ENCODE peak calls at places on chromosomes 4 and X, in eight cellular contexts. D is PC-3, C is lung, Z is fibroblast of lung, I is prostate gland, U is A549, B is uterus, A is aorta. Q is an unnamed sample. For H3K4me1, the result is how much of the 10 kb centered on the place peaks cover.

GRCh38 chr4:37938208-37938607 is 22.0 kb upstream of the PTTG2 start:
- DNase-seq in I (no peak), B (no peak), U (no peak), A (no peak), Z (no peak), C (no peak), D (no peak), Q (no peak)

GRCh38 chr4:113772319-113772718 is 10.8 kb upstream of the CAMK2D start:
- DNase-seq in C (no peak), D (no peak), B (no peak), Z (no peak), A (no peak), U (no peak), I (no peak), Q (no peak)

GRCh38 chrX:72402614-72403013 is 96.9 kb upstream of the CITED1 start:
- DNase-seq in B (no peak), A (no peak), D (no peak), Z (no peak), U (no peak), I (no peak), C (no peak), Q (no peak)

GRCh38 chr4:24583451-24584174 is 741 bp downstream of the DHX15 start:
- DNase-seq in B (peak), A (peak), I (peak), U (peak), Z (peak), C (peak), D (peak), Q (peak)

GRCh38 chr4:104262678-104263077 is 232.0 kb downstream of the CXXC4 start:
- DNase-seq in C (no peak), U (no peak), I (no peak), Z (no peak), B (no peak), D (no peak), A (no peak), Q (no peak)

GRCh38 chrX:44012484-44013096 is 39.4 kb upstream of the NDP start:
- DNase-seq in D (peak), C (peak), I (no peak), Z (peak), B (no peak), A (no peak), U (peak), Q (peak)

GRCh38 chrX:16733013-16733412 is 13.6 kb downstream of the SYAP1 start:
- DNase-seq in I (no peak), B (no peak), C (no peak), A (no peak), Z (no peak), D (no peak), U (no peak), Q (no peak)

GRCh38 chr4:10095296-10095991 is 21.2 kb downstream of the WDR1 start:
- DNase-seq in U (no peak), Z (no peak), D (peak), I (no peak), A (no peak), C (no peak), B (no peak), Q (peak)

GRCh38 chr4:41748788-41749445 is 392 bp upstream of the PHOX2B start:
- DNase-seq in C (no peak), Z (no peak), U (no peak), B (no peak), D (no peak), I (no peak), A (no peak), Q (no peak)

GRCh38 chr4:102430511-102430910 is 70.6 kb upstream of the NFKB1 start:
- DNase-seq in D (peak), C (no peak), U (no peak), B (no peak), I (no peak), Z (peak), A (no peak), Q (no peak)

GRCh38 chr4:22190855-22191254 is 242.3 kb upstream of the KCNIP4 start:
- DNase-seq in C (no peak), B (no peak), A (no peak), I (no peak), D (peak), U (no peak), Z (peak), Q (no peak)

GRCh38 chrX:56800801-56801200 is 71.8 kb downstream of the NBDY start:
- DNase-seq in I (no peak), U (no peak), Z (no peak), A (no peak), D (no peak), B (no peak), C (no peak), Q (no peak)

GRCh38 chr4:101418055-101418454 is 70.7 kb upstream of the PPP3CA start:
- DNase-seq in B (no peak), D (no peak), Z (no peak), A (no peak), U (no peak), C (no peak), I (no peak), Q (no peak)

GRCh38 chr4:106329027-106329618 is 12.8 kb downstream of the AIMP1 start:
- DNase-seq in Z (peak), U (peak), D (peak), A (no peak), I (no peak), C (no peak), B (no peak), Q (no peak)

GRCh38 chrX:108735680-108736508 is 469 bp downstream of the IRS4 start:
- DNase-seq in B (no peak), I (no peak), C (no peak), U (no peak), D (no peak), Z (peak), A (peak), Q (no peak)

GRCh38 chr4:77418333-77418732 is 187.3 kb upstream of the CXCL13 start:
- DNase-seq in Z (no peak), C (no peak), I (no peak), B (no peak), U (no peak), A (no peak), D (peak), Q (no peak)

GRCh38 chr4:8093587-8094274 is 64.9 kb downstream of the ABLIM2 start:
- DNase-seq in I (no peak), A (no peak), C (no peak), B (no peak), Z (no peak), U (no peak), D (no peak), Q (no peak)

GRCh38 chr4:103994059-103994458 is 274.3 kb upstream of the TACR3 start:
- DNase-seq in A (no peak), Z (peak), D (peak), U (no peak), I (no peak), C (no peak), B (no peak), Q (no peak)

GRCh38 chr4:122500852-122501501 is 44.5 kb upstream of the IL2 start:
- DNase-seq in C (no peak), D (no peak), U (no peak), A (no peak), B (no peak), I (no peak), Z (peak), Q (no peak)

GRCh38 chr4:64479338-64479737 is 70.1 kb upstream of the TECRL start:
- DNase-seq in C (no peak), B (no peak), I (no peak), U (no peak), Z (no peak), A (no peak), D (no peak), Q (no peak)

GRCh38 chr4:92047209-92047877 is 256.4 kb upstream of the GRID2 start:
- DNase-seq in C (no peak), A (no peak), D (peak), B (no peak), Z (peak), U (no peak), I (no peak), Q (no peak)

GRCh38 chr4:154009191-154009590 is 220.3 kb upstream of the SFRP2 start:
- DNase-seq in Z (no peak), U (no peak), A (no peak), C (no peak), I (no peak), D (no peak), B (no peak), Q (no peak)

GRCh38 chrX:109840585-109840984 is 107.5 kb upstream of the ACSL4 start:
- DNase-seq in C (peak), B (peak), U (peak), Z (peak), I (no peak), D (peak), A (no peak), Q (peak)

GRCh38 chr4:40608628-40609027 is 21.0 kb downstream of the RBM47 start:
- DNase-seq in D (no peak), I (no peak), C (no peak), B (no peak), A (no peak), Z (no peak), U (no peak), Q (no peak)

GRCh38 chrX:68307767-68308166 is 125.5 kb downstream of the OPHN1 start:
- DNase-seq in A (no peak), B (no peak), D (peak), C (no peak), Z (peak), I (peak), U (no peak), Q (peak)

GRCh38 chr4:117777721-117778120 is 256.6 kb upstream of the NDST3 start:
- DNase-seq in I (no peak), D (peak), A (no peak), B (no peak), C (no peak), U (no peak), Z (peak), Q (peak)

GRCh38 chrX:111244238-111244750 is 26.0 kb downstream of the CAPN6 start:
- DNase-seq in C (no peak), U (peak), I (no peak), A (no peak), Z (peak), D (peak), B (no peak), Q (no peak)

GRCh38 chr4:87559090-87559837 is 30.1 kb upstream of the SPARCL1 start:
- DNase-seq in Z (no peak), I (no peak), A (no peak), U (no peak), B (no peak), C (peak), D (peak), Q (no peak)

GRCh38 chr4:110195561-110196205 is 2.7 kb downstream of the ELOVL6 start:
- DNase-seq in C (no peak), A (no peak), B (no peak), U (peak), Z (peak), I (no peak), D (no peak), Q (no peak)

GRCh38 chr4:32342054-32342453 is 1621.9 kb downstream of the PCDH7 start:
- DNase-seq in D (no peak), B (no peak), C (no peak), I (no peak), A (no peak), U (no peak), Z (no peak), Q (no peak)

GRCh38 chr4:26803462-26803861 is 57.2 kb upstream of the STIM2 start:
- DNase-seq in I (peak), Z (no peak), C (no peak), B (no peak), U (no peak), D (no peak), A (no peak), Q (no peak)

GRCh38 chr4:15696866-15697265 is 6.0 kb upstream of the BST1 start:
- DNase-seq in I (no peak), Z (no peak), C (no peak), U (no peak), B (no peak), A (no peak), D (no peak), Q (no peak)

GRCh38 chrX:38212246-38212645 is 8.4 kb downstream of the SRPX start:
- DNase-seq in A (no peak), B (no peak), U (no peak), D (no peak), Z (no peak), I (no peak), C (no peak), Q (no peak)

GRCh38 chrX:15653961-15654360 is 10.6 kb downstream of the CLTRN start:
- DNase-seq in I (no peak), U (no peak), C (no peak), A (no peak), D (no peak), Z (no peak), B (no peak), Q (no peak)

GRCh38 chr4:109945056-109945455 is 32.4 kb downstream of the EGF start:
- DNase-seq in A (no peak), Z (no peak), I (no peak), C (no peak), D (peak), B (no peak), U (peak), Q (no peak)

DNA sequence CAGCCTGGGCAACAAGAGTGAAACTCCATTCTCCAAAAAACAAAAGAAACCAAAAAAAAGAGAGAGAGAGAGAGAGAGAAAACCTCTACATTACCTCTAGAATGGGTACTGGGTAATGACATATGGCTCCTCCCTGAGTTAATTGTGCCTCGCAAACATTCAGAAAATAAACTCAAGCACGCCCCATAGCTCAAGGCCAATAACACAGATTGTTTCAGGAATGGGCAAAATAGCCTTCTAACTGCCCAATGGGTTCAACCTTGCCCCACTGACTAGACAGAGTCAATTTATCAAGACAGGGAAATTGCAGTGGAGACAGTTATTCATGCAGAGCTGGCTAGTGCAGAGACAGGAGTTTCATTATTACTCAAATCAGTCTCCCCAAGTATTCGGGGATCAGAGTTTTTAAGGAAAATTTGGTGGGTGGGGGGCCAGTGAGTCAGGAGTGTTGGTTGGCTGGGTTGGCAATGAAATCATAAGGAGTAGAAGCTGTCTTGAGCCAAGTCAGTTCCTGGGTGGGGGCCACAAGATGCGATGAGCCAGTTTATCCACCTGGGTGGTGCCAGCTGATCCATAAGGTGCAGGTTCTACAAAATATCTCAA is 25.1 kb downstream of the NIPAL1 start:
- DNase-seq in I (no peak), D (no peak), A (no peak), Z (no peak), C (no peak), B (no peak), U (no peak), Q (no peak)
- H3K4me1 ChIP-seq in I (under half), D (under half), A (under half), Z (under half), C (under half), B (under half), U (under half), Q (under half)

GRCh38 chr4:829761-830655 is 4.1 kb upstream of the CPLX1 start:
- DNase-seq in U (no peak), Z (no peak), C (no peak), D (no peak), A (peak), I (no peak), B (no peak), Q (no peak)
- H3K4me1 ChIP-seq in U (under half), Z (under half), C (under half), D (under half), A (under half), I (under half), B (under half), Q (under half)

GRCh38 chrX:107712231-107713204 is 63.1 kb downstream of the TSC22D3 start:
- DNase-seq in U (no peak), B (no peak), A (no peak), D (no peak), I (no peak), C (no peak), Z (peak), Q (no peak)
- H3K4me1 ChIP-seq in U (under half), B (under half), A (under half), D (under half), I (under half), C (under half), Z (under half), Q (under half)

GRCh38 chr4:2935762-2936743 is 27.2 kb downstream of the NOP14 start:
- DNase-seq in I (no peak), D (peak), U (no peak), C (no peak), B (peak), Z (no peak), A (peak), Q (peak)

GRCh38 chr4:2937146-2937857 is 25.9 kb downstream of the NOP14 start:
- DNase-seq in A (peak), C (peak), B (peak), U (no peak), I (peak), Z (no peak), D (peak), Q (peak)

GRCh38 chr4:2934813-2935761 is 28.1 kb downstream of the NOP14 start:
- DNase-seq in D (peak), U (peak), I (peak), A (peak), B (peak), C (peak), Z (peak), Q (peak)

GRCh38 chr4:2937986-2938385 is 25.2 kb downstream of the NOP14 start:
- DNase-seq in Z (no peak), D (no peak), A (peak), B (peak), U (no peak), C (peak), I (no peak), Q (no peak)

GRCh38 chr4:2936773-2937145 is 26.4 kb downstream of the NOP14 start:
- DNase-seq in B (peak), U (no peak), D (peak), I (no peak), C (no peak), A (peak), Z (peak), Q (peak)
- H3K4me1 ChIP-seq in B (under half), U (under half), D (under half), I (under half), C (under half), A (under half), Z (under half), Q (under half)

DNA sequence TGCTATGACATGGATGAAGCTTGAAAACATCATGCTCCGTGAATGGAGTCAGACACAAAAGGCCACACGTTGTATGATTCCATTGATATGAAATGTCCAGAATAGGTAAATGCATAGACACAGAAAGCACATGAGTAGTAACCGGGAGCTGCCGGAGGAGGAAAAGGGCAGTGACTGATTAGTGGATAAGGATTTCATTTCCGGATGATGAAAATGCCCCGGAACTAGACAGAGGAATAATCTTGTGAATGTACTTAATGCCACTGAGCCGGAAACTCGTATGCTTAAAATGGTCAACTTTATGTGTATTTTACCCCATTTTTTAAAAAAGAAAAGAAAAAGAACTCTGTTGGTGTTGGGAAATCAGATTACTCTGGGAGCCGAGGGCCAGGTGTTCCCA is 112.7 kb upstream of the FAM9B start:
- DNase-seq in C (no peak), A (no peak), D (no peak), B (no peak), Z (no peak), I (no peak), U (no peak), Q (no peak)
- H3K4me1 ChIP-seq in C (under half), A (under half), D (under half), B (under half), Z (under half), I (under half), U (under half), Q (under half)

GRCh38 chrX:7083021-7083420 is 64.5 kb upstream of the STS start:
- DNase-seq in Z (no peak), D (no peak), U (no peak), C (no peak), A (no peak), I (no peak), B (no peak), Q (no peak)

GRCh38 chrX:7083468-7084396 is 63.8 kb upstream of the STS start:
- DNase-seq in B (no peak), A (no peak), D (peak), I (no peak), U (no peak), Z (peak), C (no peak), Q (peak)

GRCh38 chrX:7086384-7086783 is 61.1 kb upstream of the STS start:
- DNase-seq in D (no peak), C (no peak), B (no peak), U (no peak), A (no peak), I (no peak), Z (no peak), Q (no peak)

GRCh38 chrX:7085879-7086278 is 61.6 kb upstream of the STS start:
- DNase-seq in B (no peak), D (no peak), Z (no peak), A (no peak), U (no peak), I (no peak), C (no peak), Q (no peak)

GRCh38 chrX:7084841-7085240 is 62.7 kb upstream of the STS start:
- DNase-seq in A (no peak), D (no peak), Z (no peak), U (no peak), I (no peak), B (no peak), C (no peak), Q (no peak)
- H3K4me1 ChIP-seq in A (under half), D (under half), Z (under half), U (under half), I (under half), B (under half), C (under half), Q (under half)

GRCh38 chr4:139177888-139178609 is 1.0 kb upstream of the ELF2 start:
- DNase-seq in B (peak), U (peak), C (peak), Z (peak), A (peak), I (peak), D (peak), Q (peak)

GRCh38 chr4:139177049-139177887 is at the start of gene ELF2:
- DNase-seq in C (peak), I (peak), U (peak), Z (peak), B (peak), A (peak), D (peak), Q (peak)

GRCh38 chr4:139171878-139172691 is 4.9 kb downstream of the ELF2 start:
- DNase-seq in Z (peak), B (no peak), C (no peak), D (peak), A (no peak), U (peak), I (no peak), Q (peak)

GRCh38 chr4:139176299-139177048 is 544 bp downstream of the ELF2 start:
- DNase-seq in C (peak), Z (peak), U (peak), A (peak), B (peak), I (peak), D (peak), Q (peak)

DNA sequence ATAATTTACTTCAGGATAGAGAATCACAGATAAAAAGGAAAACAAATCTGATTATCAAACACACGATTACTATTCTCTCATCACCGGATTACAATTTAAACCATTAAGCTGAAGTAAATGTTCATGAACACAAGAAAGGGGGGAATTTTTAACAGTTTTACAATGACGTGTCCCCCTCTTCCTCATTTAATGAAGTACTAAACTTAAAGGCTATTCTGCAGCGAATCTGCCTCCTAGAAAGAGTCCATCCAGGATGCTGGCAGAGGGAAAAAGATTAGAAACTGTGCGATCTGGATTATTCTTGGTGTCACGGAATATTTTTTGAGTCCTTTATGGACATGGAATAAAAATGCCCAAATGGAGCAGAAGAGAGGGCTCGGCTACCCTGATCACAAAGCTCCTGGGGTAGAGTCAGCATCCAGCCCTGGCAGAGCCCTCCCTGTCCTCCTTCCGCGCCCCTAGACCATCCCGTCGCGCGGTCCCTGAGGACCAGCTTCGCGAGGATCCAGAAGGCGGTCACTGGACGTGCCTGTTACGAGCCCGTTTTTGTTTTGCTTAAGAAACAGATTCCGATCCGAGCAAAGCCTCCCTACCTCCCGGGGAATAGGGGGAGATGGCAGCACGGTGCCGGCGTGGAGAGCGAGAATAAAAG is 1.2 kb downstream of the ELF2 start:
- DNase-seq in I (no peak), A (no peak), D (no peak), B (no peak), C (no peak), U (peak), Z (peak), Q (no peak)
- H3K4me1 ChIP-seq in I (under half), A (under half), D (under half), B (under half), C (under half), U (under half), Z (under half), Q (under half)